ENCODE peak calls at places on chromosomes 7 and 10, in five cellular contexts. J is activated B cell treated with CpG ODN at 0.5 μM for 24 hours, V is astrocyte, L is GM13976, O is fibroblast of lung. A is an unnamed sample.

GRCh38 chr7:46201966-46202365 is 280.9 kb upstream of the IGFBP3 start:
- DNase-seq in L (no peak), J (no peak), V (no peak), O (no peak), A (no peak)

GRCh38 chr10:43265799-43266721 is 805 bp downstream of the RASGEF1A start:
- DNase-seq in L (peak), J (no peak), V (no peak), O (no peak), A (no peak)

GRCh38 chr7:157386979-157387800 is 50.4 kb downstream of the DNAJB6 start:
- DNase-seq in L (peak), O (peak), V (peak), J (peak), A (peak)

GRCh38 chr10:129773359-129773990 is 190.6 kb downstream of the EBF3 start:
- DNase-seq in O (no peak), L (no peak), V (no peak), J (no peak), A (no peak)

GRCh38 chr7:7709263-7709662 is 9.1 kb downstream of the RPA3 start:
- DNase-seq in L (no peak), J (no peak), V (no peak), O (no peak), A (no peak)

GRCh38 chr10:114471906-114472873 is 67.9 kb upstream of the AFAP1L2 start:
- DNase-seq in O (no peak), V (no peak), L (no peak), J (no peak), A (no peak)

GRCh38 chr7:95772771-95773581 is 622 bp downstream of the DYNC1I1 start:
- DNase-seq in L (no peak), V (peak), J (no peak), O (peak), A (no peak)

GRCh38 chr10:80498833-80499671 is 38.6 kb upstream of the SH2D4B start:
- DNase-seq in V (peak), O (peak), L (no peak), J (no peak), A (peak)

GRCh38 chr7:99311702-99312101 is 14.0 kb upstream of the ARPC1A start:
- DNase-seq in O (no peak), V (no peak), L (no peak), J (no peak), A (no peak)

GRCh38 chr7:70435634-70436033 is 696.3 kb upstream of the GALNT17 start:
- DNase-seq in O (no peak), J (no peak), L (no peak), V (no peak), A (no peak)

GRCh38 chr7:111853231-111853990 is 291.1 kb upstream of the IMMP2L start:
- DNase-seq in J (no peak), L (no peak), O (no peak), V (no peak), A (peak)

GRCh38 chr7:36985866-36986402 is 261.6 kb upstream of the AOAH start:
- DNase-seq in L (no peak), J (no peak), O (no peak), V (no peak), A (no peak)
- TF ChIP-seq CTCF in L (no peak), J (no peak), O (no peak), V (no peak), A (no peak)

GRCh38 chr10:17737021-17737965 is 14.7 kb upstream of the TMEM236 start:
- DNase-seq in L (peak), V (peak), J (no peak), O (peak), A (peak)

GRCh38 chr10:17740668-17741067 is 11.3 kb upstream of the TMEM236 start:
- DNase-seq in J (no peak), L (no peak), V (no peak), O (no peak), A (no peak)

GRCh38 chr10:17747883-17748550 is 4.0 kb upstream of the TMEM236 start:
- DNase-seq in L (no peak), O (peak), V (no peak), J (no peak), A (no peak)

GRCh38 chr10:17744395-17744841 is 7.6 kb upstream of the TMEM236 start:
- DNase-seq in O (no peak), L (no peak), J (no peak), V (no peak), A (no peak)

GRCh38 chr10:17742918-17743317 is 9.1 kb upstream of the TMEM236 start:
- DNase-seq in J (peak), O (peak), L (peak), V (peak), A (peak)
- TF ChIP-seq CTCF in J (no peak), O (peak), L (peak), V (peak), A (peak)

GRCh38 chr7:42689626-42690025 is 222.2 kb downstream of the C7orf25 start:
- DNase-seq in O (no peak), V (no peak), J (no peak), L (no peak), A (no peak)

GRCh38 chr7:42693722-42694121 is 218.1 kb downstream of the C7orf25 start:
- DNase-seq in L (no peak), O (no peak), J (no peak), V (no peak), A (no peak)

GRCh38 chr7:42692609-42693008 is 219.3 kb downstream of the C7orf25 start:
- DNase-seq in J (no peak), O (peak), L (no peak), V (peak), A (no peak)

GRCh38 chr7:42694894-42695553 is 216.8 kb downstream of the C7orf25 start:
- DNase-seq in V (peak), O (peak), L (no peak), J (no peak), A (no peak)

DNA sequence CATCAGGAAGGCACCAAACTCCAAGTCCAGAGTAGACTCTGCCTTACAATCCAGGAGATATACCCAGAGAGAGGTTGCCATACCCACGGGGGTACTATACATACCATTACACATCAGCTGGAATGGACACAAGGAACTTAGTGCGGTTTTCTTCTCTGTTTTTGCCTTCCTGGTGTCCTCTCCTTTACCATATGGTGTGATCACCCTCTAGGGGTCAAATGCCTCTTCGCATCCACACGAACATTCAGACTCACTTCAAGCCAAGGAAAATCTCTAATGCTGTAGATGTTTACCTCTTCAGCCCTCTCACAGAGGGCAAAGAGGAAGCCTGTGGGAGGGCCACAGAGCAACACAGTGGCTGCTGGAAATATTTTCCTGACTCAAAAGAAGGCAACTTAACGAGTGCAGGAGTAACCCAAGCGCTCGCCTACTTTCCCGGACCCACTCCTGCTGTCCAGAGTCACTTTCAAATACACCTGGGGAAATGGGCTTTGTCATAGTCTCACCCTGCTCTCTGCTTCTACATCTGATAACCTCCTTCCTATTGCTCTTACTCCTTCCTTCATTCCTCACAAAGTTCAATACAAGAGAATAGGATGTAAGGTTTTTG is 220.7 kb downstream of the C7orf25 start:
- DNase-seq in V (peak), J (no peak), O (peak), L (no peak), A (peak)
- TF ChIP-seq CTCF in V (peak), J (no peak), O (peak), L (no peak), A (peak)

GRCh38 chr7:130723784-130724183 is 10.2 kb downstream of the KLF14 start:
- DNase-seq in J (no peak), L (no peak), V (peak), O (no peak), A (no peak)

GRCh38 chr7:130719550-130719949 is 14.5 kb downstream of the KLF14 start:
- DNase-seq in V (peak), O (no peak), J (no peak), L (no peak), A (no peak)

GRCh38 chr7:130721486-130722277 is 12.3 kb downstream of the KLF14 start:
- DNase-seq in J (no peak), O (peak), L (peak), V (peak), A (peak)
- TF ChIP-seq CTCF in J (no peak), O (peak), L (no peak), V (peak), A (peak)

GRCh38 chr7:33836797-33837355 is 68.5 kb upstream of the BMPER start:
- DNase-seq in J (no peak), O (peak), V (no peak), L (no peak), A (no peak)
- TF ChIP-seq CTCF in J (no peak), O (no peak), V (peak), L (no peak), A (peak)

A was measured in HFFc6.